ENCODE peak calls at places on chromosomes 1 and 21, in six cellular contexts. T, Q, B, H, W and R are unnamed samples.

GRCh38 chr1:151653397-151653796 is 41.5 kb downstream of the SNX27 start:
- DNase-seq in T (no peak), Q (no peak), B (no peak), H (peak), W (no peak), R (no peak)

GRCh38 chr1:20565234-20565633 is 12.9 kb downstream of the FAM43B start:
- DNase-seq in T (no peak), Q (no peak), B (no peak), H (no peak), W (no peak), R (no peak)

GRCh38 chr1:229185913-229186312 is 85.0 kb upstream of the RAB4A start:
- DNase-seq in T (no peak), Q (no peak), B (no peak), H (no peak), W (no peak), R (no peak)

GRCh38 chr1:61073871-61074270 is 8.5 kb upstream of the NFIA start:
- DNase-seq in T (no peak), Q (no peak), B (no peak), H (no peak), W (no peak), R (no peak)

GRCh38 chr1:151547119-151547899 is 7.2 kb downstream of the TUFT1 start:
- DNase-seq in T (peak), Q (peak), B (peak), H (peak), W (peak), R (no peak)

GRCh38 chr1:104295516-104295915 is 545.8 kb downstream of the AMY1C start:
- DNase-seq in T (no peak), Q (no peak), B (no peak), H (no peak), W (no peak), R (no peak)

GRCh38 chr21:42237577-42237976 is 18.6 kb downstream of the ABCG1 start:
- DNase-seq in T (no peak), Q (no peak), B (no peak), H (no peak), W (no peak), R (no peak)

GRCh38 chr21:16116798-16117197 is 387.0 kb downstream of the USP25 start:
- DNase-seq in T (no peak), Q (no peak), B (no peak), H (no peak), W (no peak), R (no peak)

GRCh38 chr1:27606708-27607238 is 2.8 kb upstream of the AHDC1 start:
- DNase-seq in T (no peak), Q (no peak), B (no peak), H (peak), W (no peak), R (no peak)

GRCh38 chr1:68459796-68460195 is 10.0 kb upstream of the RPE65 start:
- DNase-seq in T (peak), Q (no peak), B (no peak), H (no peak), W (no peak), R (no peak)

GRCh38 chr1:45824607-45825006 is 21.2 kb downstream of the MAST2 start:
- DNase-seq in T (no peak), Q (no peak), B (no peak), H (no peak), W (no peak), R (no peak)

GRCh38 chr21:35190201-35190701 is 141.1 kb upstream of the RUNX1 start:
- DNase-seq in T (peak), Q (peak), B (no peak), H (peak), W (no peak), R (no peak)

GRCh38 chr21:15367061-15367626 is 302.3 kb upstream of the NRIP1 start:
- DNase-seq in T (no peak), Q (no peak), B (peak), H (no peak), W (no peak), R (no peak)

GRCh38 chr1:203914292-203914691 is 52.9 kb downstream of the SNRPE start:
- DNase-seq in T (no peak), Q (no peak), B (no peak), H (no peak), W (no peak), R (no peak)

GRCh38 chr1:204398197-204399125 is 13.2 kb downstream of the PPP1R15B start:
- DNase-seq in T (peak), Q (peak), B (peak), H (peak), W (peak), R (no peak)

GRCh38 chr1:184465489-184466146 is 78.8 kb downstream of the C1orf21 start:
- DNase-seq in T (no peak), Q (no peak), B (peak), H (no peak), W (no peak), R (no peak)

GRCh38 chr1:93501399-93501798 is 53.5 kb downstream of the FNBP1L start:
- DNase-seq in T (no peak), Q (no peak), B (no peak), H (no peak), W (no peak), R (no peak)

GRCh38 chr1:110348771-110349170 is 9.6 kb downstream of the RBM15 start:
- DNase-seq in T (no peak), Q (no peak), B (no peak), H (no peak), W (no peak), R (no peak)

GRCh38 chr1:228459091-228459993 is 27.8 kb upstream of the RNF187 start:
- DNase-seq in T (peak), Q (no peak), B (peak), H (peak), W (peak), R (peak)

GRCh38 chr21:26449161-26449560 is 123.9 kb downstream of the CYYR1 start:
- DNase-seq in T (peak), Q (no peak), B (no peak), H (no peak), W (no peak), R (no peak)

GRCh38 chr1:92259350-92259749 is 39.4 kb downstream of the GLMN start:
- DNase-seq in T (no peak), Q (peak), B (no peak), H (peak), W (no peak), R (no peak)

GRCh38 chr1:110098222-110099026 is 13.8 kb upstream of the UBL4B start:
- DNase-seq in T (no peak), Q (peak), B (no peak), H (no peak), W (no peak), R (no peak)

GRCh38 chr1:19733615-19734014 is 66.1 kb downstream of the TMCO4 start:
- DNase-seq in T (no peak), Q (no peak), B (no peak), H (no peak), W (no peak), R (no peak)

GRCh38 chr1:209227941-209228340 is 355.6 kb upstream of the CAMK1G start:
- DNase-seq in T (no peak), Q (no peak), B (no peak), H (no peak), W (no peak), R (no peak)

GRCh38 chr1:5914676-5915285 is 77.4 kb downstream of the NPHP4 start:
- DNase-seq in T (no peak), Q (no peak), B (no peak), H (no peak), W (no peak), R (peak)

GRCh38 chr1:36203554-36204346 is 20.5 kb upstream of the THRAP3 start:
- DNase-seq in T (no peak), Q (peak), B (no peak), H (peak), W (peak), R (no peak)

GRCh38 chr1:221470000-221470698 is 271.7 kb downstream of the DUSP10 start:
- DNase-seq in T (no peak), Q (peak), B (no peak), H (no peak), W (no peak), R (no peak)

GRCh38 chr1:53618218-53619087 is 120.5 kb downstream of the GLIS1 start:
- DNase-seq in T (no peak), Q (no peak), B (no peak), H (no peak), W (no peak), R (no peak)

GRCh38 chr1:192133350-192133950 is 24.8 kb upstream of the RGS18 start:
- DNase-seq in T (peak), Q (no peak), B (no peak), H (peak), W (no peak), R (no peak)

GRCh38 chr1:197150336-197151005 is 4.0 kb upstream of the ASPM start:
- DNase-seq in T (no peak), Q (no peak), B (no peak), H (no peak), W (no peak), R (no peak)

GRCh38 chr1:53331446-53332187 is 3.7 kb upstream of the LRP8 start:
- DNase-seq in T (no peak), Q (no peak), B (no peak), H (no peak), W (no peak), R (peak)

GRCh38 chr1:40379785-40380452 is 6.4 kb downstream of the SMAP2 start:
- DNase-seq in T (no peak), Q (no peak), B (no peak), H (peak), W (no peak), R (no peak)

GRCh38 chr1:182955596-182956588 is 2.9 kb upstream of the SHCBP1L start:
- DNase-seq in T (no peak), Q (peak), B (no peak), H (peak), W (no peak), R (no peak)

GRCh38 chr1:231857609-231858008 is 231.0 kb downstream of the DISC1 start:
- DNase-seq in T (no peak), Q (no peak), B (no peak), H (no peak), W (no peak), R (no peak)

GRCh38 chr1:54390655-54391054 is 15.5 kb downstream of the SSBP3 start:
- DNase-seq in T (no peak), Q (no peak), B (no peak), H (no peak), W (no peak), R (no peak)

GRCh38 chr1:228438266-228438665 is 21.6 kb upstream of the TRIM17 start:
- DNase-seq in T (no peak), Q (no peak), B (no peak), H (no peak), W (no peak), R (no peak)

GRCh38 chr1:11176081-11176706 is 13.0 kb upstream of the ANGPTL7 start:
- DNase-seq in T (no peak), Q (no peak), B (peak), H (no peak), W (no peak), R (no peak)

GRCh38 chr1:55974714-55975441 is 604.5 kb downstream of the PLPP3 start:
- DNase-seq in T (no peak), Q (no peak), B (no peak), H (peak), W (no peak), R (no peak)

GRCh38 chr1:54439550-54440223 is 33.5 kb upstream of the SSBP3 start:
- DNase-seq in T (no peak), Q (no peak), B (no peak), H (no peak), W (no peak), R (no peak)

GRCh38 chr1:10178602-10179407 is 31.6 kb upstream of the KIF1B start:
- DNase-seq in T (no peak), Q (no peak), B (peak), H (no peak), W (no peak), R (no peak)

DNA sequence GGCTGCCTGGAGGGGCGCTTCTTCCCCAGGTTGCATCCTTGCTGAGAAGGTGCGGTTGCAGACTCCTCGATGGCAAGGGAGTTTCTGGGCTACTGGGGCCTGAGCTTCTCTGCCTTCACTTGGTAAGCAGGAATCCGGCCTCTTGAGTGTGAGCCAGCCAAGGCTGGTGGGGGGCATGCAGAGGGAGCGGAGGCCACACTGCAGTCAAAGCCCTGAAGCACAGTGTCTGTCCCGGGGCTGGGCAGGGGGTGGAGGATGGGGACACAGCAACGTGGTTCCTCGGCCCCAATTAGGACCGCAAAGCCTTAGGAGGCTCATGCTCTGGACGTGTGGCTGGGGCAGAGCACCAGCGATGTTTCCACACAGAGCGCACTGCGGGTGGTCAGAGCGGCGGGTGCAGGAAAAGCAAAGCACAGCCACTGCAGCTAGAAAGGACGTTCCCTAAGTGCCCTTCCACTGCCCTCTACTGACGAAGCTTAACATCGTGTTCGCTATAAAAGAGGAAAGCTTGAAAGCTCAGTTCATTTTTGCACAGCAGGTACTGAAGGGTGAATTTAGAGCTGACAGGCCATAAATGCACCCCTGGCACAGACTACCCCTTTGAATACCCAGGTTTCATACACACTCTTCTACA is 60.7 kb upstream of the COG2 start:
- DNase-seq in T (no peak), Q (no peak), B (peak), H (peak), W (no peak), R (no peak)
- TF ChIP-seq CTCF in T (no peak), Q (peak), B (no peak), H (peak), W (no peak), R (peak)

GRCh38 chr1:4495809-4496208 is 158.6 kb upstream of the AJAP1 start:
- DNase-seq in T (no peak), Q (no peak), B (no peak), H (no peak), W (no peak), R (no peak)

GRCh38 chr1:4489486-4489885 is 164.9 kb upstream of the AJAP1 start:
- DNase-seq in T (no peak), Q (no peak), B (no peak), H (no peak), W (no peak), R (no peak)

GRCh38 chr1:4500441-4500840 is 154.0 kb upstream of the AJAP1 start:
- DNase-seq in T (no peak), Q (no peak), B (no peak), H (no peak), W (no peak), R (no peak)

GRCh38 chr1:4494558-4494957 is 159.9 kb upstream of the AJAP1 start:
- DNase-seq in T (peak), Q (no peak), B (no peak), H (no peak), W (no peak), R (no peak)
- TF ChIP-seq CTCF in T (no peak), Q (no peak), B (no peak), H (no peak), W (no peak), R (peak)

DNA sequence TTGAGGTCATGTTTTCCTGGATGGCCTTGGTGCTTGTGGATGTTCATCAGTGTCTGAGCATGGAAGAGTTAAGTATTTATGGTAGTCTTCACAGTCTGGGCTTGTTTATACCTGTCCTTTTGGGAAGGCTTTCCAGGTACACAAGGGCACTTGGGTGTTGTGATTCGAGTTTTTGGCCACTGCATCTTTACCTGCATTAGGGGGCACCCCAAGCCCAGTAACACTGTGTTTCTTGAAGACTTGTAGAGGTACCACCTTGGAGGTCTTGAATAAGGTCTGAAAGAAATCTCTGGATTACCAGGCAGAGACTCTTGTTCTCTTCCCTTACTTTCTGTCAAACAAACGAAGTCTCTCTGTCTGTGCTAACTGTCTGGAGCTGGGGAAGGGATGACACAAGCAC is 34.4 kb upstream of the ROR1 start:
- DNase-seq in T (no peak), Q (no peak), B (peak), H (no peak), W (no peak), R (no peak)
- TF ChIP-seq CTCF in T (no peak), Q (no peak), B (peak), H (no peak), W (no peak), R (no peak)

DNA sequence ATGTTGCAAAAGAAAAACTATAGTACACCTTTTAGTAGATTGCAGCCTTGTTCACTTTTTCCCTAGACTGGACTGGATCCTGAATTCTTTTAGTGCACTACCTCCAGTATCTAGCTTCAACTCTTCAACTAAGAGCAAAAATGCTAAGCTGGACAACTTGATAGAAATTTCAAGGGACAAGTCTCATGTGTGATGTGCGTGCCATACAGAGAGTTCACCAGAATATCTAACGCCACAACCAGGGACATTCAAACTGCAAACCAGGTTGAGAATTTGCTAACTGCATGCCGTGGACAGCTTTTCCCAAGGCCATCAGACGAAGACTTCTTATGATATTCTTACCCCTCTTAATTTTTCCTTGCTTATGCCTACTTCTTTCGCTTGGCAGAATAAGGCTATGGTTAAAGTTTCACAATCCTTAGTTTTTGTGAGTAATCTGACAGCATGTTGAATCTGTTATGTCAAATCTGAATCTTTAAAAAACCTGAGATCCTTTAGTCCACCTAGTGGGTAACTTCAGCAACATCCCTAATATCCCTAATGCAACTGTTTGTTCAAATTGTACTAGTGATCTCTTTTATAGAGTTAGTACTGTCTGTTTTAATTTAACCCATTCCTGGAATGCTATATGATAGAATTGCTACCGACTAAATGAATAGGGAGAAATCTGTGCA is 66.4 kb downstream of the DDAH1 start:
- DNase-seq in T (peak), Q (peak), B (no peak), H (peak), W (no peak), R (no peak)
- TF ChIP-seq CTCF in T (peak), Q (peak), B (no peak), H (peak), W (no peak), R (peak)

GRCh38 chr1:3012511-3013291 is 8.6 kb upstream of the ACTRT2 start:
- DNase-seq in T (peak), Q (no peak), B (peak), H (no peak), W (no peak), R (no peak)
- TF ChIP-seq CTCF in T (peak), Q (peak), B (peak), H (no peak), W (no peak), R (peak)

GRCh38 chr21:39474545-39474944 is 22.8 kb downstream of the SH3BGR start:
- DNase-seq in T (no peak), Q (no peak), B (no peak), H (no peak), W (no peak), R (no peak)
- TF ChIP-seq CTCF in T (no peak), Q (no peak), B (no peak), H (no peak), W (no peak), R (no peak)

GRCh38 chr1:102498929-102499328 is 502.2 kb upstream of the OLFM3 start:
- DNase-seq in T (no peak), Q (no peak), B (no peak), H (no peak), W (no peak), R (no peak)

DNA sequence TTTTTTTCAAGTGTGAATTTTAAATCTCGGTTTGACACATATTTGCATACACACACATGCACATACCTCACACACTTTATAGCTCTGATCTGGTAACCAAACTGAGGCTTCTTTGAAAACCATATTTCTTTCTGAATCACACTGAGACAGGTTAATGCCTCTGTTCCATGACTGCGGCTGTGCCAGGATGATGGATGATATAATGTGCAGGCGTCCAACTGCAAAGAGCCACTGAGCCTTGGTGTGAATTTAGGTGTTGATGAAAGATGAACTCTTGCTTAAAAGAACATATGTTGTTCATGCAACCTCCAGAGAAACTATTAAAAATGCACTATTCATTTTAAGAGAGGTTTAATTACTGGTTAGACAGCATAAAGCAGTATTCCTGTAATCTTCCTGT is 504.1 kb upstream of the OLFM3 start:
- DNase-seq in T (no peak), Q (no peak), B (no peak), H (no peak), W (no peak), R (no peak)
- TF ChIP-seq CTCF in T (no peak), Q (no peak), B (no peak), H (no peak), W (no peak), R (no peak)

DNA sequence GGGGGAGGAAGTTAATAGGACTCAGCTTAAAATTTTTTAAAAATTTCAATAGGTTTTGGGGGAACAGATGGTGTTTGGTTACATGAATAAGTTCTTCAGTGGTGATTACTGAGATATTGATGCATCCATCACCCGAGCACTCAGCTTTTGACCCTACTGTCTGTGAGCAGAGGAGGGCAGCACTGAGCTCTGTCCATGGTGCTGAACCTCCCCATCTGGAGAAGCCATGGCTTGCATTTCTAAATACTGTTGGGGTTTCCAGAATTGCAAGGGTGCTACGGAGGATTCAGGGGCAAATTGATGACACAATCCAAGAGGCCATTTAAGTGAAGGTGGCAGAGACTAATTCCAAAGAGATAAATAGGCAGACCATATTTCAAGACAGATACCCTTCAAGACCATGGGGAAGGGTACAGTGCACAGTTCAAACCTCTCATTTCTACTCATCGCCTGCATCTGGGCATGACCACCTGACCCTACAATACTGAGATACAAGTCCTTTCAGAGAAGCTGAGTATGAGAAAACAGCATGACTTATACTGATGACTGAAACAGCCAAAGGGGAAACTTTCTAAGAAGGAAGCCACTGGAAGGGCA is 17.2 kb downstream of the SYT2 start:
- DNase-seq in T (peak), Q (no peak), B (peak), H (peak), W (peak), R (peak)
- TF ChIP-seq CTCF in T (no peak), Q (peak), B (no peak), H (peak), W (no peak), R (peak)

GRCh38 chr1:41795205-41795762 is 123.4 kb downstream of the HIVEP3 start:
- DNase-seq in T (peak), Q (no peak), B (no peak), H (peak), W (no peak), R (no peak)
- TF ChIP-seq CTCF in T (peak), Q (peak), B (no peak), H (peak), W (no peak), R (peak)